ENCODE peak calls at places on chromosomes 13 and 19, in four cellular contexts. W is A549, T is GM12878, Z is H1. X is an unnamed sample.

GRCh38 chr13:21694831-21695230 is 24.0 kb downstream of the FGF9 start:
- DNase-seq in W (no peak), T (no peak), Z (no peak), X (no peak)

GRCh38 chr13:90445179-90445578 is 902.3 kb upstream of the MIR17HG start:
- DNase-seq in W (peak; percentile 18), T (no peak), Z (no peak), X (no peak)

GRCh38 chr13:114136576-114136975 is 4.2 kb upstream of the RASA3 start:
- DNase-seq in W (no peak), T (no peak), Z (no peak), X (no peak)

GRCh38 chr19:21908066-21908465 is 72.1 kb upstream of the ZNF43 start:
- DNase-seq in W (no peak), T (no peak), Z (no peak), X (no peak)

GRCh38 chr19:3335431-3336350 is 30.7 kb upstream of the NFIC start:
- DNase-seq in W (no peak), T (no peak), Z (no peak), X (no peak)

GRCh38 chr19:35742121-35742724 is at the start of gene IGFLR1:
- DNase-seq in W (no peak), T (peak; percentile 64), Z (no peak), X (peak; percentile 81)

GRCh38 chr19:28140201-28140600 is 1072.8 kb downstream of the UQCRFS1 start:
- DNase-seq in W (no peak), T (no peak), Z (no peak), X (no peak)

GRCh38 chr19:46392252-46392801 is 21.0 kb downstream of the CCDC8 start:
- DNase-seq in W (no peak), T (no peak), Z (no peak), X (peak; percentile 82)

GRCh38 chr13:29969286-29969685 is 118.9 kb upstream of the UBL3 start:
- DNase-seq in W (no peak), T (no peak), Z (no peak), X (no peak)

GRCh38 chr19:45821570-45821969 is 6.5 kb upstream of the RSPH6A start:
- DNase-seq in W (no peak), T (no peak), Z (no peak), X (no peak)

GRCh38 chr19:16373539-16373938 is 48.9 kb downstream of the KLF2 start:
- DNase-seq in W (no peak), T (no peak), Z (no peak), X (no peak)

GRCh38 chr13:94535775-94536174 is 56.3 kb upstream of the DCT start:
- DNase-seq in W (no peak), T (no peak), Z (no peak), X (no peak)

GRCh38 chr19:50387176-50387867 is 3.2 kb downstream of the POLD1 start:
- DNase-seq in W (no peak), T (no peak), Z (no peak), X (peak; percentile 74)

GRCh38 chr13:21048901-21049655 is 12.3 kb downstream of the LATS2 start:
- DNase-seq in W (no peak), T (no peak), Z (peak; percentile 50), X (no peak)

GRCh38 chr19:489418-490196 is 6.7 kb upstream of the MADCAM1 start:
- DNase-seq in W (no peak), T (no peak), Z (peak; percentile 73), X (no peak)

GRCh38 chr13:92573467-92574057 is 653.0 kb upstream of the GPC6 start:
- DNase-seq in W (peak; percentile 0), T (no peak), Z (peak; percentile 48), X (peak; percentile 49)

GRCh38 chr19:33217881-33218280 is 7.8 kb downstream of the SLC7A10 start:
- DNase-seq in W (no peak), T (no peak), Z (no peak), X (no peak)

GRCh38 chr19:51735759-51736449 is 12.1 kb upstream of the HAS1 start:
- DNase-seq in W (no peak), T (no peak), Z (no peak), X (peak; percentile 96)

GRCh38 chr19:51926784-51927741 is at the start of gene ZNF613:
- DNase-seq in W (peak; percentile 67), T (peak; percentile 89), Z (peak; percentile 90), X (peak; percentile 94)

GRCh38 chr13:111007209-111007608 is 92.3 kb upstream of the ANKRD10 start:
- DNase-seq in W (no peak), T (no peak), Z (no peak), X (peak; percentile 53)

GRCh38 chr13:41833851-41834250 is 127.1 kb downstream of the VWA8 start:
- DNase-seq in W (no peak), T (no peak), Z (no peak), X (no peak)

GRCh38 chr19:44003461-44004134 is 841 bp downstream of the ZNF230 start:
- DNase-seq in W (peak; percentile 37), T (no peak), Z (peak; percentile 44), X (peak; percentile 66)

GRCh38 chr19:36054733-36055686 is at the start of gene WDR62:
- DNase-seq in W (peak; percentile 100), T (peak; percentile 4), Z (peak; percentile 96), X (peak; percentile 91)

GRCh38 chr19:45995715-45996385 is 583 bp downstream of the CCDC61 start:
- DNase-seq in W (no peak), T (no peak), Z (no peak), X (no peak)

DNA sequence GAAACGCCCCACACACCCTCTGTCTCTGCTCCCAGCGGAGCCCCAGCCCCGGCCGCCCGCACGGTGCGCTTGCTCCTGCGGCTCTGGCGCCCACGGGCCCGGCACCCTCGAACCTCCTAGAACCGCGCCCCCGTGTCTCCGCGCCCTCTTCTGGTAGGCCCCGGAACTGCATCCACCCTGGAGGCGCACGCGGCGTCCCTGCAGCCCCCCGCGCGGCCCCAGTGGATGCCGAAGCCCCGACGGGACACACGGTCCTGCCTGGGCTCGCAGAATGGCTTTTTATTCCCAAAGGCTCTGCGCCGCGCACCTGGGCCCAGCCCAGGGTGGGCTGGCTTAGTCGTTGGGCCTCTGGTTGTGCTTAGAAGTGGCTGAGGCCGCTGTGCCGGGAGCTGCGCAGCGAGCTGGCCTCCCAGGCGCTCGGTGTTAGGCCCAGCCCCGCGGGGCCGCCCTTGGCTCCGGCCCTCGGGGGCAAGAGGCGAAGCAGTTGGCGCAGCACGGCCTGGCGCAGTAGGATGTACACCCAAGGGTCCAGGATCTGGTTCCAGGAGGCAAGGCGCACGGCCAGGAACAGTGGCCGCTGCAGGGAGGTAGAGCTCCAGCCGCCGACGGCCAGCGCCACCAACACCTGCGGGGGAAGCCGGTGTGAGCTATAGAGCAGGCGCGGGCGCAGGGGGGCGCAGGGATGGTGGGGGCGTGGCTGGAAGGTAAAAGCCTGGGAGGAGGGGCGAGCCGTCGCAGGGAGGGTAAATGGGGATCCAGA is 2.8 kb downstream of the PTGER1 start:
- DNase-seq in W (peak; percentile 57), T (no peak), Z (peak; percentile 98), X (peak; percentile 92)
- TF ChIP-seq MAX in W (peak; percentile 75), T (no peak), Z (peak; percentile 93), X (peak; percentile 28)

GRCh38 chr19:56142087-56142787 is 1.1 kb downstream of the ZNF444 start:
- DNase-seq in W (no peak), T (no peak), Z (no peak), X (no peak)
- TF ChIP-seq POLR2A in W (no peak), T (no peak), Z (no peak), X (no peak)

GRCh38 chr19:37078717-37079032 is 442 bp downstream of the ZNF420 start:
- DNase-seq in W (no peak), T (peak; percentile 8), Z (no peak), X (peak; percentile 7)

GRCh38 chr19:37074819-37075362 is 3.3 kb upstream of the ZNF420 start:
- DNase-seq in W (no peak), T (no peak), Z (no peak), X (no peak)

GRCh38 chr19:37079238-37079637 is 1.0 kb downstream of the ZNF420 start:
- DNase-seq in W (no peak), T (no peak), Z (no peak), X (peak; percentile 14)

GRCh38 chr19:37077615-37077928 is 661 bp upstream of the ZNF420 start:
- DNase-seq in W (no peak), T (no peak), Z (no peak), X (no peak)

GRCh38 chr19:37077929-37078716 is at the start of gene ZNF420:
- DNase-seq in W (peak; percentile 72), T (peak; percentile 82), Z (peak; percentile 90), X (peak; percentile 94)
- TF ChIP-seq MAX in W (peak; percentile 87), T (peak; percentile 87), Z (peak; percentile 62), X (no peak)

GRCh38 chr19:56174550-56174949 is 1.3 kb upstream of the GALP start:
- DNase-seq in W (no peak), T (no peak), Z (no peak), X (no peak)

GRCh38 chr19:56167064-56167578 is 8.7 kb upstream of the GALP start:
- DNase-seq in W (no peak), T (no peak), Z (no peak), X (peak; percentile 17)

GRCh38 chr19:56174086-56174485 is 1.7 kb upstream of the GALP start:
- DNase-seq in W (no peak), T (no peak), Z (no peak), X (no peak)

DNA sequence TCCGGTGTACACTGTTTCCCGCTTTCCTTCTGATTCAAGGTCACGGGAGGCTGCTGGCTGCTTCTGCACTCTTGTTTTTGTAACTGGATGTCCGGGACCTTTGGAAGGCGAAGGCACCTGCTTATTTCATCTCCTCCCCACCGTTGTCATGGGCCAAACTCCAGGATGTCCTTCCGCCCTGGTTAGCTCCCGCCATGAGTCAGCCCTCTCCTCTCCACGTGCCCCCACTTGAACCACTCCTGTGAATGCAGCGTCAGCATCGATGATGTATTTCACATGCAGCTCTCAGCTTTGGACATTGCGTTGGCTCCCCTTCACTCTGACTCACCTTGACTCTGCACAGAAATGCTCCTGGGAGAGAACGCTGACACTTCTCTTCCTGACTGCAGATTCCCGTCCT is 5.5 kb upstream of the GALP start:
- DNase-seq in W (no peak), T (no peak), Z (no peak), X (peak; percentile 11)
- TF ChIP-seq POLR2A in W (no peak), T (no peak), Z (no peak), X (no peak)

DNA sequence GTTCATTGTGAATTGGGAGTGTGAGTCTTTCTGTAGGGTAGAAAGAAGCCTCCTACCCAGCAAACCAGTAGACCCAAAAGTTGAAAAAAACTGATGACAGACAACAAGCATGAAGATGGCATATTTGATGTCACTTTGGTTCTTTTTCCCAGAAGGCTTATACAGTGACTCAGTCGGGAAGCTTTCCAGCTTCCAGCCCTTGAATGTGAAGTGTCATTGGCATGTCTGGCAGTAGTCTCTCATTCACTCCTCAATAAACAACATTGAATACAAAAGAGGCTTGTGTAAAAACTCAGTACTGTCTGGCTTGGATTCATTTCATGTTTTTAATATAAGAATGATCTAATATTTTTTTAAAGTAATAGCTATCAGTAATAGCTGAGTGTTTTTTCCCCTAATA is 68.7 kb downstream of the IPO5 start:
- DNase-seq in W (no peak), T (no peak), Z (no peak), X (no peak)
- TF ChIP-seq MAX in W (no peak), T (no peak), Z (no peak), X (no peak)

X was measured in NB4.